ENCODE peak calls at places on chromosomes 12 and 14, in five cellular contexts. D is myocyte; A is effector memory CD4-positive, alpha-beta T cell; R is Right ventricle myocardium superior; I is pancreas. L is an unnamed sample.

GRCh38 chr12:104454997-104455396 is 1.8 kb upstream of the CHST11 start:
- DNase-seq in D (peak; percentile 44), R (no peak), A (no peak), I (no peak), L (no peak)

GRCh38 chr12:48092606-48093005 is 13.3 kb downstream of the SENP1 start:
- DNase-seq in I (no peak), R (no peak), A (no peak), D (no peak), L (no peak)

GRCh38 chr12:46260913-46261476 is 7.8 kb downstream of the SLC38A1 start:
- DNase-seq in A (no peak), I (no peak), R (no peak), D (no peak), L (no peak)

GRCh38 chr12:98406378-98406777 is 109.0 kb upstream of the TMPO start:
- DNase-seq in R (no peak), D (no peak), A (no peak), I (no peak), L (no peak)

GRCh38 chr14:34081576-34082136 is 130.8 kb upstream of the EGLN3 start:
- DNase-seq in D (peak; percentile 72), I (peak; percentile 43), R (no peak), A (no peak), L (peak; percentile 60)

GRCh38 chr14:99996951-99997571 is 68.2 kb upstream of the EVL start:
- DNase-seq in A (no peak), R (no peak), I (no peak), D (no peak), L (no peak)

GRCh38 chr12:121464331-121464730 is 64.4 kb downstream of the RNF34 start:
- DNase-seq in A (no peak), R (no peak), I (no peak), D (no peak), L (no peak)

GRCh38 chr12:51103977-51104376 is 20.6 kb upstream of the CSRNP2 start:
- DNase-seq in A (no peak), R (no peak), D (no peak), I (no peak), L (no peak)

GRCh38 chr14:102316746-102317563 is 2.6 kb upstream of the ZNF839 start:
- DNase-seq in I (peak; percentile 97), A (peak; percentile 89), R (peak; percentile 96), D (peak; percentile 90), L (peak; percentile 94)

GRCh38 chr12:99157946-99158345 is 489.6 kb upstream of the GARIN6 start:
- DNase-seq in I (no peak), D (peak; percentile 57), A (no peak), R (no peak), L (peak; percentile 40)

GRCh38 chr12:10454531-10454930 is 1.4 kb upstream of the KLRC1 start:
- DNase-seq in I (no peak), R (no peak), D (no peak), A (no peak), L (no peak)

GRCh38 chr12:55694188-55694515 is 13.6 kb downstream of the ITGA7 start:
- DNase-seq in I (no peak), A (no peak), R (no peak), D (no peak), L (no peak)

GRCh38 chr14:23816371-23816770 is 137.2 kb upstream of the DHRS4 start:
- DNase-seq in A (no peak), I (no peak), D (no peak), R (no peak), L (no peak)

GRCh38 chr14:32400480-32400879 is 71.4 kb downstream of the AKAP6 start:
- DNase-seq in R (no peak), D (peak; percentile 61), A (no peak), I (no peak), L (no peak)

GRCh38 chr12:88600272-88600671 is 20.0 kb upstream of the KITLG start:
- DNase-seq in R (no peak), I (no peak), D (no peak), A (no peak), L (no peak)

GRCh38 chr12:59620326-59620725 is 24.5 kb downstream of the SLC16A7 start:
- DNase-seq in A (no peak), I (no peak), D (no peak), R (no peak), L (no peak)

GRCh38 chr14:75249251-75249957 is 29.2 kb upstream of the FOS start:
- DNase-seq in A (peak; percentile 86), I (peak; percentile 41), R (no peak), D (peak; percentile 92), L (no peak)

GRCh38 chr14:84566109-84566508 is 963.8 kb upstream of the FLRT2 start:
- DNase-seq in I (no peak), D (no peak), R (no peak), A (no peak), L (no peak)